ENCODE peak calls at places on chromosome 2, in seven cellular contexts. V is occipital lobe; M is D341Med; W is NCI-H2029 treated with DMSO at 0.1 percent for 48 hours; Y is activated effector memory CD4-positive, alpha-beta T cell treated with anti-CD3 and anti-CD28 coated beads, Interleukin-2, amount 50 U/mL, for 16 hours; Q is suprapubic skin; O is psoas muscle. Z is an unnamed sample.

GRCh38 chr2:126898636-126899035 is at the start of gene TEX51:
- DNase-seq in V (no peak), M (no peak), W (no peak), Y (peak), Q (no peak), O (no peak), Z (no peak)

GRCh38 chr2:43676322-43677050 is at the start of gene C1GALT1C1L:
- DNase-seq in V (peak), M (peak), W (peak), Y (peak), Q (peak), O (peak), Z (peak)

GRCh38 chr2:211468881-211469280 is 912.5 kb downstream of the CPS1 start:
- DNase-seq in V (no peak), M (no peak), W (no peak), Y (no peak), Q (no peak), O (no peak), Z (no peak)

GRCh38 chr2:85741811-85742507 is 11.8 kb upstream of the ATOH8 start:
- DNase-seq in V (peak), M (no peak), W (peak), Y (no peak), Q (peak), O (peak), Z (peak)

GRCh38 chr2:176976766-176977165 is 235.8 kb upstream of the HNRNPA3 start:
- DNase-seq in V (no peak), M (no peak), W (no peak), Y (no peak), Q (no peak), O (no peak), Z (no peak)

GRCh38 chr2:206083602-206084467 is 2.1 kb downstream of the INO80D start:
- DNase-seq in V (no peak), M (no peak), W (no peak), Y (peak), Q (no peak), O (no peak), Z (no peak)

GRCh38 chr2:204917089-204917701 is 371.9 kb downstream of the PARD3B start:
- DNase-seq in V (no peak), M (no peak), W (no peak), Y (no peak), Q (no peak), O (no peak), Z (no peak)

GRCh38 chr2:26687328-26687727 is 5.2 kb upstream of the KCNK3 start:
- DNase-seq in V (no peak), M (no peak), W (no peak), Y (no peak), Q (no peak), O (no peak), Z (no peak)

GRCh38 chr2:197993363-197993762 is 189.0 kb downstream of the PLCL1 start:
- DNase-seq in V (no peak), M (no peak), W (no peak), Y (no peak), Q (no peak), O (no peak), Z (no peak)

GRCh38 chr2:182973441-182974352 is 64.6 kb downstream of the NCKAP1 start:
- DNase-seq in V (no peak), M (no peak), W (no peak), Y (no peak), Q (no peak), O (no peak), Z (no peak)

GRCh38 chr2:111068435-111069058 is 52.2 kb upstream of the BCL2L11 start:
- DNase-seq in V (no peak), M (no peak), W (peak), Y (no peak), Q (no peak), O (no peak), Z (no peak)

GRCh38 chr2:240466579-240467148 is 31.2 kb downstream of the GPC1 start:
- DNase-seq in V (no peak), M (peak), W (no peak), Y (peak), Q (peak), O (no peak), Z (no peak)

GRCh38 chr2:126777620-126777978 is 121.1 kb upstream of the TEX51 start:
- DNase-seq in V (no peak), M (no peak), W (no peak), Y (no peak), Q (no peak), O (no peak), Z (no peak)

GRCh38 chr2:85706604-85707296 is 12.6 kb downstream of the GNLY start:
- DNase-seq in V (no peak), M (no peak), W (no peak), Y (no peak), Q (no peak), O (peak), Z (peak)

GRCh38 chr2:37274354-37274965 is 43.0 kb downstream of the NDUFAF7 start:
- DNase-seq in V (no peak), M (no peak), W (no peak), Y (no peak), Q (no peak), O (no peak), Z (no peak)

GRCh38 chr2:27977623-27978312 is 87.2 kb downstream of the BABAM2 start:
- DNase-seq in V (no peak), M (no peak), W (no peak), Y (no peak), Q (no peak), O (peak), Z (no peak)

GRCh38 chr2:20430461-20431302 is 16.2 kb upstream of the RHOB start:
- DNase-seq in V (no peak), M (no peak), W (no peak), Y (peak), Q (peak), O (no peak), Z (no peak)

GRCh38 chr2:2333076-2333475 is 2.0 kb upstream of the MYT1L start:
- DNase-seq in V (no peak), M (peak), W (peak), Y (no peak), Q (no peak), O (no peak), Z (no peak)

GRCh38 chr2:30208453-30208852 is 22.9 kb upstream of the LBH start:
- DNase-seq in V (no peak), M (peak), W (peak), Y (peak), Q (no peak), O (peak), Z (no peak)

GRCh38 chr2:135030826-135031225 is 16.4 kb downstream of the MAP3K19 start:
- DNase-seq in V (no peak), M (no peak), W (no peak), Y (no peak), Q (no peak), O (no peak), Z (no peak)

GRCh38 chr2:233901884-233902283 is 15.3 kb upstream of the TRPM8 start:
- DNase-seq in V (no peak), M (no peak), W (no peak), Y (no peak), Q (no peak), O (no peak), Z (no peak)

GRCh38 chr2:119136093-119136492 is 22.5 kb downstream of the C1QL2 start:
- DNase-seq in V (no peak), M (no peak), W (no peak), Y (no peak), Q (no peak), O (no peak), Z (no peak)

GRCh38 chr2:68925298-68925885 is 27.3 kb downstream of the GKN2 start:
- DNase-seq in V (no peak), M (peak), W (peak), Y (peak), Q (no peak), O (no peak), Z (no peak)

GRCh38 chr2:219277703-219278654 is 1.2 kb upstream of the DNAJB2 start:
- DNase-seq in V (peak), M (peak), W (peak), Y (peak), Q (peak), O (peak), Z (peak)

GRCh38 chr2:161400076-161400475 is 16.0 kb upstream of the TBR1 start:
- DNase-seq in V (no peak), M (no peak), W (no peak), Y (no peak), Q (no peak), O (no peak), Z (no peak)